ENCODE peak calls at places on chromosomes 11 and 22, in ten cellular contexts. C, O, J, K, A, Y, R, H, W and I are unnamed samples.

GRCh38 chr11:72743321-72744221 is 8.6 kb downstream of the ARAP1 start:
- DNase-seq in C (peak; percentile 29), O (no peak), J (no peak), K (no peak), A (no peak), Y (no peak), R (no peak), H (no peak), W (no peak), I (no peak)

GRCh38 chr11:2512431-2513407 is 67.9 kb downstream of the KCNQ1 start:
- DNase-seq in C (no peak), O (peak; percentile 8), J (peak; percentile 13), K (peak; percentile 13), A (no peak), Y (no peak), R (no peak), H (peak; percentile 17), W (peak; percentile 5), I (peak; percentile 47)

GRCh38 chr11:4118107-4118506 is 23.5 kb downstream of the RRM1 start:
- DNase-seq in C (no peak), O (no peak), J (no peak), K (no peak), A (no peak), Y (no peak), R (peak; percentile 44), H (no peak), W (no peak), I (no peak)

GRCh38 chr22:20015971-20016733 is 471 bp downstream of the ARVCF start:
- DNase-seq in C (no peak), O (no peak), J (no peak), K (no peak), A (no peak), Y (no peak), R (no peak), H (peak; percentile 71), W (peak; percentile 33), I (peak; percentile 92)

GRCh38 chr11:61019818-61020405 is 48.4 kb downstream of the CD6 start:
- DNase-seq in C (no peak), O (no peak), J (no peak), K (no peak), A (no peak), Y (no peak), R (no peak), H (no peak), W (no peak), I (no peak)

GRCh38 chr11:109885006-109885405 is 208.2 kb upstream of the ZC3H12C start:
- DNase-seq in C (no peak), O (no peak), J (no peak), K (no peak), A (no peak), Y (no peak), R (no peak), H (no peak), W (no peak), I (no peak)

GRCh38 chr11:2824851-2825250 is 60.7 kb downstream of the CDKN1C start:
- DNase-seq in C (no peak), O (no peak), J (peak; percentile 40), K (no peak), A (no peak), Y (no peak), R (no peak), H (no peak), W (no peak), I (no peak)

GRCh38 chr11:130737041-130737830 is 179.0 kb downstream of the SNX19 start:
- DNase-seq in C (peak; percentile 50), O (no peak), J (no peak), K (no peak), A (no peak), Y (no peak), R (no peak), H (no peak), W (no peak), I (no peak)

GRCh38 chr22:44916281-44917231 is 93.2 kb downstream of the PHF21B start:
- DNase-seq in C (no peak), O (no peak), J (peak; percentile 9), K (peak; percentile 8), A (no peak), Y (no peak), R (no peak), H (no peak), W (no peak), I (peak; percentile 61)

GRCh38 chr22:37330200-37331033 is 48.1 kb downstream of the CYTH4 start:
- DNase-seq in C (peak; percentile 77), O (peak; percentile 72), J (no peak), K (peak; percentile 43), A (no peak), Y (peak; percentile 96), R (peak; percentile 93), H (peak; percentile 86), W (peak; percentile 22), I (peak; percentile 97)

GRCh38 chr11:35583843-35584242 is 34.4 kb upstream of the FJX1 start:
- DNase-seq in C (no peak), O (no peak), J (no peak), K (no peak), A (no peak), Y (no peak), R (peak; percentile 21), H (no peak), W (no peak), I (no peak)

GRCh38 chr22:48600681-48601080 is 1227.0 kb downstream of the BRD1 start:
- DNase-seq in C (no peak), O (no peak), J (no peak), K (no peak), A (no peak), Y (no peak), R (no peak), H (no peak), W (no peak), I (no peak)

GRCh38 chr11:57513911-57514537 is 1.5 kb downstream of the SLC43A1 start:
- DNase-seq in C (no peak), O (peak; percentile 53), J (peak; percentile 42), K (peak; percentile 31), A (no peak), Y (no peak), R (peak; percentile 39), H (peak; percentile 72), W (peak; percentile 53), I (peak; percentile 84)

GRCh38 chr11:64553554-64554201 is 37.3 kb upstream of the SLC22A12 start:
- DNase-seq in C (peak; percentile 32), O (peak; percentile 71), J (peak; percentile 64), K (peak; percentile 72), A (no peak), Y (no peak), R (peak; percentile 48), H (peak; percentile 83), W (peak; percentile 59), I (peak; percentile 87)

GRCh38 chr11:10934293-10934850 is 76.5 kb upstream of the ZBED5 start:
- DNase-seq in C (peak; percentile 32), O (no peak), J (no peak), K (no peak), A (no peak), Y (peak; percentile 35), R (peak; percentile 47), H (no peak), W (peak; percentile 46), I (no peak)

GRCh38 chr22:24937114-24937513 is 9.4 kb downstream of the LHFPL7 start:
- DNase-seq in C (peak; percentile 36), O (no peak), J (no peak), K (no peak), A (no peak), Y (no peak), R (peak; percentile 55), H (peak; percentile 32), W (no peak), I (peak; percentile 52)

GRCh38 chr11:122197055-122197987 is 81.3 kb upstream of the BLID start:
- DNase-seq in C (no peak), O (peak; percentile 75), J (no peak), K (no peak), A (peak; percentile 81), Y (peak; percentile 99), R (peak; percentile 95), H (no peak), W (no peak), I (no peak)
- H3K4me3 ChIP-seq in C (no peak overlapping the region), O (no peak overlapping the region), J (no peak overlapping the region), K (no peak overlapping the region), A (no peak overlapping the region), Y (no peak overlapping the region), R (no peak overlapping the region), H (no peak overlapping the region), W (no peak overlapping the region), I (no peak overlapping the region)

GRCh38 chr11:133081020-133081419 is 451.3 kb downstream of the OPCML start:
- DNase-seq in C (no peak), O (no peak), J (no peak), K (no peak), A (no peak), Y (no peak), R (no peak), H (no peak), W (no peak), I (peak; percentile 62)
- H3K4me3 ChIP-seq in C (no peak overlapping the region), O (no peak overlapping the region), J (no peak overlapping the region), K (no peak overlapping the region), A (no peak overlapping the region), Y (no peak overlapping the region), R (no peak overlapping the region), H (no peak overlapping the region), W (no peak overlapping the region), I (no peak overlapping the region)

DNA sequence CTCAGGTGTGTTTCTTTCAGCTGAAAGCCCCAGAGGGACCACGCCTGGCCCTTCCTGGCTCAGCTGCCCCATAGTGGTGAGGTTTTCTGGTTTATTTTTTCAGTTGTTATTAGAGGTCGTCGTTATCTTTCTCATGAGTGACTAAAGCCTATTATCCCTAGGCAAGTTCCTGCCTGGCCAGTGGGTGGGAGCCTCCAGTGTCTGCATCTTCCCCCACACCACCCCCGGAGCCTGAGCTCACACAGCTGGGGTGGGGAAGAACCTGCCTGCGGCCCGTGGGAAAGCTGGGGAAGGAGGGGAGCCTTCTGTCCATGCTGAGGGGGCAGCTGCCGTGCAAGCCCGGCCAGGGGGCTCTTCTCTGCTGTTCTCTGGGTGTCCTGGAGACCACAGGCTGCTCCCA is 24.3 kb upstream of the PPFIA1 start:
- DNase-seq in C (no peak), O (no peak), J (no peak), K (no peak), A (no peak), Y (no peak), R (no peak), H (no peak), W (no peak), I (no peak)
- H3K4me3 ChIP-seq in C (no peak overlapping the region), O (no peak overlapping the region), J (no peak overlapping the region), K (no peak overlapping the region), A (no peak overlapping the region), Y (no peak overlapping the region), R (no peak overlapping the region), H (no peak overlapping the region), W (no peak overlapping the region), I (no peak overlapping the region)

DNA sequence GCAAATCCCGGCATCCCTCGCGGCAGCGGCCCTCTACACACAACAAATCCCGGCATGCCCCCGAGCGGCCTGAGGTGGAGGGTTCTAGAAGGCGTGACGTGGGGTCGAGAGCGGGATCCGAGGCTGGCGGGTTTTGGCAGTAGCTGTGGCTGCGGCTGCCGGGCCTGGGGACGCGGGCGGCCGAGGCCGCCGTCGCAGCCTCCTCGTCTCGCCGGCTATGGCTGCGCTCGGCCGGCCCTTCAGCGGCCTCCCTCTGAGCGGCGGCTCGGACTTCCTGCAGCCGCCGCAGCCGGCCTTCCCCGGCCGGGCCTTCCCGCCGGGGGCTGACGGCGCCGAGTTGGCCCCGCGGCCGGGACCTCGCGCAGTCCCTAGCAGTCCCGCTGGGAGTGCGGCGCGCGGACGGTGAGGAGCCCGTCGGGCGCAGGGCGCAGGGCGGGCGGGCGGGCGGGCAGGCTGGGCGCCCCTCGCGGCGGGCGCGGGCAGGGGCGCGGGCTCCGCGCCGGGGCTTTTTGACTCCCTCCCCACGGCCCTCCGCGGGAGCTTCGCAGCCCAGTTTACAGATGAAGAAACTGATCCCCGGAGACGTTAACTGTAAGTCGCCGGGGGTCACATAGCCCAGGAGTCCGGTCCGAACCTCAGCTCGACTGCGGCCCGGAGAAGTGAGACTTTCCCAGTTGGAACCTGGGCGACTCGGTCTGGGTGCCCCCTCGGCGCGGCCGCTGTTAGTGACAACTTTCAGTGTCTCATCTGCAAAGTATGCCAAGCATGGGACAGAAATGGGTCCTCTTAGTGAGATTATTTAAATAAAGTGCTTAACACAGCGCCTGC is at the start of gene CCDC117:
- DNase-seq in C (peak; percentile 96), O (peak; percentile 99), J (peak; percentile 97), K (peak; percentile 96), A (no peak), Y (peak; percentile 89), R (peak; percentile 97), H (peak; percentile 95), W (peak; percentile 96), I (peak; percentile 96)
- H3K4me3 ChIP-seq in C (peak within 1 kb of the TSS; percentile 90), O (peak within 1 kb of the TSS; percentile 97), J (peak within 1 kb of the TSS; percentile 80), K (peak within 1 kb of the TSS; percentile 81), A (peak within 1 kb of the TSS; percentile 77), Y (peak within 1 kb of the TSS; percentile 80), R (peak within 1 kb of the TSS; percentile 86), H (peak within 1 kb of the TSS; percentile 88), W (peak within 1 kb of the TSS; percentile 95), I (peak within 1 kb of the TSS; percentile 83)